ENCODE peak calls at places on chromosomes 11 and 22, in nine cellular contexts. One of them, this sample, is unnamed.

GRCh38 chr11:116615211-116615865 is 157.4 kb downstream of the BUD13 start:
- DNase-seq in vagina: peak
- DNase-seq in fibroblast of lung: no peak
- DNase-seq in body of pancreas: no peak
- DNase-seq in cardiac fibroblast: no peak
- DNase-seq in thyroid gland: no peak
- DNase-seq in lower lobe of right lung: no peak
- DNase-seq in endodermal cell: peak
- DNase-seq in uterus: no peak
- DNase-seq in this sample: no peak

GRCh38 chr11:79406376-79406775 is 34.5 kb downstream of the TENM4 start:
- DNase-seq in vagina: no peak
- DNase-seq in fibroblast of lung: no peak
- DNase-seq in body of pancreas: no peak
- DNase-seq in cardiac fibroblast: no peak
- DNase-seq in thyroid gland: no peak
- DNase-seq in lower lobe of right lung: no peak
- DNase-seq in endodermal cell: no peak
- DNase-seq in uterus: no peak
- DNase-seq in this sample: no peak

GRCh38 chr11:134372961-134373360 is 39.1 kb downstream of the B3GAT1 start:
- DNase-seq in vagina: no peak
- DNase-seq in fibroblast of lung: no peak
- DNase-seq in body of pancreas: no peak
- DNase-seq in cardiac fibroblast: no peak
- DNase-seq in thyroid gland: peak
- DNase-seq in lower lobe of right lung: no peak
- DNase-seq in endodermal cell: no peak
- DNase-seq in uterus: no peak
- DNase-seq in this sample: no peak

GRCh38 chr22:32917577-32918375 is 116.3 kb downstream of the TIMP3 start:
- DNase-seq in vagina: no peak
- DNase-seq in fibroblast of lung: no peak
- DNase-seq in body of pancreas: no peak
- DNase-seq in cardiac fibroblast: peak
- DNase-seq in thyroid gland: peak
- DNase-seq in lower lobe of right lung: no peak
- DNase-seq in endodermal cell: no peak
- DNase-seq in uterus: no peak
- DNase-seq in this sample: no peak

GRCh38 chr11:95364324-95365295 is 133.6 kb upstream of the SESN3 start:
- DNase-seq in vagina: no peak
- DNase-seq in fibroblast of lung: peak
- DNase-seq in body of pancreas: no peak
- DNase-seq in cardiac fibroblast: peak
- DNase-seq in thyroid gland: no peak
- DNase-seq in lower lobe of right lung: no peak
- DNase-seq in endodermal cell: no peak
- DNase-seq in uterus: no peak
- DNase-seq in this sample: peak

GRCh38 chr11:61972796-61973602 is 5.6 kb upstream of the FTH1 start:
- DNase-seq in vagina: no peak
- DNase-seq in fibroblast of lung: no peak
- DNase-seq in body of pancreas: peak
- DNase-seq in cardiac fibroblast: peak
- DNase-seq in thyroid gland: peak
- DNase-seq in lower lobe of right lung: no peak
- DNase-seq in endodermal cell: peak
- DNase-seq in uterus: no peak
- DNase-seq in this sample: no peak

GRCh38 chr11:110349109-110349996 is 52.9 kb upstream of the RDX start:
- DNase-seq in vagina: no peak
- DNase-seq in fibroblast of lung: peak
- DNase-seq in body of pancreas: no peak
- DNase-seq in cardiac fibroblast: no peak
- DNase-seq in thyroid gland: no peak
- DNase-seq in lower lobe of right lung: no peak
- DNase-seq in endodermal cell: no peak
- DNase-seq in uterus: no peak
- DNase-seq in this sample: no peak

GRCh38 chr11:26551186-26551801 is 20.8 kb downstream of the MUC15 start:
- DNase-seq in vagina: no peak
- DNase-seq in fibroblast of lung: peak
- DNase-seq in body of pancreas: no peak
- DNase-seq in cardiac fibroblast: peak
- DNase-seq in thyroid gland: no peak
- DNase-seq in lower lobe of right lung: no peak
- DNase-seq in endodermal cell: no peak
- DNase-seq in uterus: no peak
- DNase-seq in this sample: no peak

GRCh38 chr22:40660725-40661124 is 18.6 kb upstream of the MCHR1 start:
- DNase-seq in vagina: no peak
- DNase-seq in fibroblast of lung: no peak
- DNase-seq in body of pancreas: no peak
- DNase-seq in cardiac fibroblast: no peak
- DNase-seq in thyroid gland: no peak
- DNase-seq in lower lobe of right lung: no peak
- DNase-seq in endodermal cell: no peak
- DNase-seq in uterus: no peak
- DNase-seq in this sample: no peak

GRCh38 chr11:66066751-66067150 is 3.3 kb upstream of the PACS1 start:
- DNase-seq in vagina: no peak
- DNase-seq in fibroblast of lung: no peak
- DNase-seq in body of pancreas: no peak
- DNase-seq in cardiac fibroblast: no peak
- DNase-seq in thyroid gland: no peak
- DNase-seq in lower lobe of right lung: no peak
- DNase-seq in endodermal cell: no peak
- DNase-seq in uterus: no peak
- DNase-seq in this sample: no peak

GRCh38 chr11:10540546-10540914 is 457 bp downstream of the RNF141 start:
- DNase-seq in vagina: no peak
- DNase-seq in fibroblast of lung: peak
- DNase-seq in body of pancreas: peak
- DNase-seq in cardiac fibroblast: peak
- DNase-seq in thyroid gland: peak
- DNase-seq in lower lobe of right lung: no peak
- DNase-seq in endodermal cell: no peak
- DNase-seq in uterus: no peak
- DNase-seq in this sample: no peak

GRCh38 chr22:42764895-42765363 is 44.3 kb upstream of the A4GALT start:
- DNase-seq in vagina: no peak
- DNase-seq in fibroblast of lung: no peak
- DNase-seq in body of pancreas: no peak
- DNase-seq in cardiac fibroblast: no peak
- DNase-seq in thyroid gland: no peak
- DNase-seq in lower lobe of right lung: no peak
- DNase-seq in endodermal cell: no peak
- DNase-seq in uterus: no peak
- DNase-seq in this sample: no peak
- TF ChIP-seq CTCF in vagina: no peak
- TF ChIP-seq CTCF in fibroblast of lung: no peak
- TF ChIP-seq CTCF in body of pancreas: no peak
- TF ChIP-seq CTCF in cardiac fibroblast: no peak
- TF ChIP-seq CTCF in thyroid gland: no peak
- TF ChIP-seq CTCF in lower lobe of right lung: no peak
- TF ChIP-seq CTCF in endodermal cell: no peak
- TF ChIP-seq CTCF in uterus: no peak
- TF ChIP-seq CTCF in this sample: no peak

DNA sequence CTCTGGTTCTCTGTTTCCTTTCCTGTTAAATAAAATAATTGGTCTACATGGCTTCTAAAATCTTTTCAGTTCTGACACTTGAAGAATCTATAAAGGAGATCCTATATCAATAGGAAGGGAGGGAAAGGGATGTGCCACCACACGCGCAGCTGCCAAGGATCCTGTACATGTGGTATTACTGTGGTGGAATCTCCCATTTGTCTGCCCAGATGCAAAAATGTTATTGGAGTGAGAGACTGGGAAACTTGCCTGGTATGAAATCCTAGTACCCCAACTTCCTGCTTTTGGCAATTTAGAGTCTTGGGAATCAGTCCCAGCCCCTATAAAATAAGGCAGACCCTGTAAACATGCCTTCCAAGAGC is 81.9 kb upstream of the PICALM start:
- DNase-seq in vagina: no peak
- DNase-seq in fibroblast of lung: peak
- DNase-seq in body of pancreas: no peak
- DNase-seq in cardiac fibroblast: peak
- DNase-seq in thyroid gland: no peak
- DNase-seq in lower lobe of right lung: no peak
- DNase-seq in endodermal cell: no peak
- DNase-seq in uterus: no peak
- DNase-seq in this sample: no peak
- H3K4me3 ChIP-seq in vagina: no peak
- H3K4me3 ChIP-seq in fibroblast of lung: no peak
- H3K4me3 ChIP-seq in body of pancreas: no peak
- H3K4me3 ChIP-seq in cardiac fibroblast: no peak
- H3K4me3 ChIP-seq in thyroid gland: no peak
- H3K4me3 ChIP-seq in lower lobe of right lung: no peak
- H3K4me3 ChIP-seq in endodermal cell: no peak
- H3K4me3 ChIP-seq in uterus: no peak
- H3K4me3 ChIP-seq in this sample: no peak

DNA sequence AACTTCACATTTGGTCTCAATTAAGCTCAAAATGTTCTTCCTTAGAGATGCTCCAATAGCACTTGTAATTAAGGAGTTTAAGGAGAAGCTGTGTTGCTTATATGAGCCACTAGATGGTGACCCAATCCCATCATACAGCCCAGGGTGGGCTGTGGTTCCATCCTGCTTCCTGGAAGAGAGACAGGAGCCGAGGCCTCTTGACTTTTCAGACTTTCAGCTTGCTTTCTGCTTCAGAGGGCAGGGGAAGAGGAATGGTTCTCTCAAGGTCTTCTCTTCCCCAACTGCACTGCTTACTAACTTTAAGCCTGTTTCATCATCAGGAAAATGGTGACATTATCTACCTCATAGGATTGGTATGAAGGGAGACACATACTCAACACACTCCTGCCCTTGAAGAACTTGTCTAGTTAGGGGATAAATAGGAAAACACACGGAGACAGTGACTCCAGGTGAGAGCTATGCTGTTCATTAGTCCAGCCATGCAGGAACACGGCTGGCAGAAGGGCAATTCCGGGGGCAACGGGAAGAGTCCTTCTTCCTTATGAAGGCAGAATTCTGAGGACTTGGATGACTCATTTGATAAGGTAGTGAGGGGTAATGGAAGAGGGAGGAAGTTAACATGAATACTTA is 20.1 kb downstream of the TMEM218 start:
- DNase-seq in vagina: peak
- DNase-seq in fibroblast of lung: peak
- DNase-seq in body of pancreas: no peak
- DNase-seq in cardiac fibroblast: peak
- DNase-seq in thyroid gland: peak
- DNase-seq in lower lobe of right lung: peak
- DNase-seq in endodermal cell: peak
- DNase-seq in uterus: no peak
- DNase-seq in this sample: peak
- TF ChIP-seq CTCF in vagina: peak
- TF ChIP-seq CTCF in fibroblast of lung: peak
- TF ChIP-seq CTCF in body of pancreas: peak
- TF ChIP-seq CTCF in cardiac fibroblast: peak
- TF ChIP-seq CTCF in thyroid gland: peak
- TF ChIP-seq CTCF in lower lobe of right lung: peak
- TF ChIP-seq CTCF in endodermal cell: peak
- TF ChIP-seq CTCF in uterus: peak
- TF ChIP-seq CTCF in this sample: peak

GRCh38 chr22:47090591-47091240 is 328.3 kb downstream of the TBC1D22A start:
- DNase-seq in vagina: no peak
- DNase-seq in fibroblast of lung: peak
- DNase-seq in body of pancreas: no peak
- DNase-seq in cardiac fibroblast: peak
- DNase-seq in thyroid gland: peak
- DNase-seq in lower lobe of right lung: no peak
- DNase-seq in endodermal cell: peak
- DNase-seq in uterus: no peak
- DNase-seq in this sample: no peak
- H3K4me3 ChIP-seq in vagina: peak
- H3K4me3 ChIP-seq in fibroblast of lung: peak
- H3K4me3 ChIP-seq in body of pancreas: no peak
- H3K4me3 ChIP-seq in cardiac fibroblast: peak
- H3K4me3 ChIP-seq in thyroid gland: no peak
- H3K4me3 ChIP-seq in lower lobe of right lung: peak
- H3K4me3 ChIP-seq in endodermal cell: peak
- H3K4me3 ChIP-seq in uterus: peak
- H3K4me3 ChIP-seq in this sample: peak

DNA sequence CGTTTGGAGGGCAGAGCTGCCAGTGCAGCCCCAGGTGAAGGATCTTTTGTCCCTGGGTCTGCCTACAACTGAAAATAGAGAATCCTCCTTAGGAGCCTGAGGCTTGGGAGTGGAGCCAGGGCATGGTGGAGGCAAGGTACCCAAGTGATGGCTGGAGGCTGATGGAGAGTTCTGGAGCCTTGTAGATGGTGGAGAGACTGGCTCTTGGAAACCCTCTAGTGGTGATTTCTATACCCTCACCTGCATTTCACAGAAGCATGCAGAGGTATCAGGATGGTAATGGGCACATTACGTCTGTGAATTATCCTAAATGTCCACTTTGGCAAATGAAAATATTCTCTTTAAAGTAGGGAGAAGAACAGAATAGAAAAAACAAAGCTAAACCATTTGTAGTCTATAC is 44.4 kb downstream of the INSC start:
- DNase-seq in vagina: no peak
- DNase-seq in fibroblast of lung: peak
- DNase-seq in body of pancreas: no peak
- DNase-seq in cardiac fibroblast: peak
- DNase-seq in thyroid gland: no peak
- DNase-seq in lower lobe of right lung: no peak
- DNase-seq in endodermal cell: peak
- DNase-seq in uterus: no peak
- DNase-seq in this sample: no peak
- TF ChIP-seq CTCF in vagina: no peak
- TF ChIP-seq CTCF in fibroblast of lung: peak
- TF ChIP-seq CTCF in body of pancreas: no peak
- TF ChIP-seq CTCF in cardiac fibroblast: peak
- TF ChIP-seq CTCF in thyroid gland: peak
- TF ChIP-seq CTCF in lower lobe of right lung: no peak
- TF ChIP-seq CTCF in endodermal cell: peak
- TF ChIP-seq CTCF in uterus: no peak
- TF ChIP-seq CTCF in this sample: peak

This sample was measured in astrocyte of the cerebellum.